ENCODE peak calls at places on chromosome 10, in eight cellular contexts. T is body of pancreas, H is HFF-Myc, Y is astrocyte of the cerebellum, V is ovary, X is cardiac muscle cell, N is left ventricle myocardium inferior, M is H9. P is an unnamed sample.

GRCh38 chr10:42963302-42963701 is 113.6 kb upstream of the RET start:
- DNase-seq in T (no peak), H (no peak), Y (no peak), V (no peak), X (no peak), N (peak; percentile 15), M (peak; percentile 33), P (no peak)

GRCh38 chr10:43214071-43214955 is 52.6 kb downstream of the RASGEF1A start:
- DNase-seq in T (no peak), H (no peak), Y (no peak), V (no peak), X (peak; percentile 23), N (no peak), M (no peak), P (no peak)

GRCh38 chr10:124557167-124557566 is 95.5 kb downstream of the LHPP start:
- DNase-seq in T (no peak), H (no peak), Y (no peak), V (no peak), X (no peak), N (no peak), M (no peak), P (no peak)

GRCh38 chr10:73553316-73553715 is 37.8 kb downstream of the USP54 start:
- DNase-seq in T (peak; percentile 42), H (no peak), Y (no peak), V (no peak), X (no peak), N (peak; percentile 23), M (no peak), P (peak; percentile 73)

GRCh38 chr10:96690755-96691730 is 29.3 kb downstream of the PIK3AP1 start:
- DNase-seq in T (no peak), H (no peak), Y (no peak), V (no peak), X (no peak), N (no peak), M (no peak), P (no peak)

GRCh38 chr10:26519803-26520202 is 81.7 kb downstream of the APBB1IP start:
- DNase-seq in T (no peak), H (no peak), Y (no peak), V (no peak), X (no peak), N (no peak), M (no peak), P (no peak)

GRCh38 chr10:35304649-35305048 is 31.7 kb upstream of the CCNY start:
- DNase-seq in T (no peak), H (no peak), Y (no peak), V (no peak), X (no peak), N (no peak), M (no peak), P (no peak)

GRCh38 chr10:96017227-96017687 is 26.1 kb upstream of the CCNJ start:
- DNase-seq in T (peak; percentile 73), H (peak; percentile 43), Y (peak; percentile 28), V (no peak), X (peak; percentile 70), N (no peak), M (peak; percentile 35), P (peak; percentile 43)

GRCh38 chr10:11687357-11687771 is 54.8 kb upstream of the ECHDC3 start:
- DNase-seq in T (no peak), H (no peak), Y (no peak), V (no peak), X (no peak), N (no peak), M (no peak), P (no peak)

GRCh38 chr10:43055991-43056567 is 20.8 kb upstream of the RET start:
- DNase-seq in T (no peak), H (no peak), Y (no peak), V (peak; percentile 1), X (no peak), N (peak; percentile 11), M (no peak), P (no peak)

GRCh38 chr10:13074562-13075451 is 25.2 kb upstream of the OPTN start:
- DNase-seq in T (peak; percentile 61), H (peak; percentile 27), Y (peak; percentile 38), V (peak; percentile 76), X (peak; percentile 71), N (peak; percentile 52), M (peak; percentile 75), P (peak; percentile 84)

GRCh38 chr10:6843477-6843876 is 263.4 kb upstream of the PRKCQ start:
- DNase-seq in T (peak; percentile 4), H (no peak), Y (no peak), V (no peak), X (no peak), N (no peak), M (no peak), P (no peak)
- TF ChIP-seq CTCF in T (no peak), H (no peak), Y (no peak), V (no peak), X (no peak), N (no peak), M (peak; percentile 19), P (no peak)

DNA sequence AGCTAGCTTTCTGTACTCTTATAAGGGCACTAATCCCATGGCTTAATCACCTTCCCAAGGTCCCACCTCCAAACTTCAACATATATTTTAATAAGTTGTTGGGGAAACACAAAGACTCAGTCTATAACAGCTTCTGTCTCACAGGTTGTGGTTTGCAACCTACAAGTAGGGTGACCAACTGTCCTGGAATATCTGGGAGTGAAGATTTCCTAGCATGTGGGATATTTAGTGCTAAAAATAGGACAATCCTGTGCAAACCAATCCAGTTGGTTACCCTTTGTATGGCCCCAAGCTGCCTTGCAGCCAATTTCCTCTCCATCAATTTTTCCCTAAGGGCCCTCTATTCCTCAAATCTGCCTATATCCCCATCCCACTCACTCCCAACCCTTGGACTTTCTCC is 82.4 kb downstream of the FAM13C start:
- DNase-seq in T (no peak), H (no peak), Y (no peak), V (no peak), X (no peak), N (no peak), M (no peak), P (no peak)
- TF ChIP-seq CTCF in T (no peak), H (no peak), Y (no peak), V (no peak), X (no peak), N (no peak), M (no peak), P (no peak)

DNA sequence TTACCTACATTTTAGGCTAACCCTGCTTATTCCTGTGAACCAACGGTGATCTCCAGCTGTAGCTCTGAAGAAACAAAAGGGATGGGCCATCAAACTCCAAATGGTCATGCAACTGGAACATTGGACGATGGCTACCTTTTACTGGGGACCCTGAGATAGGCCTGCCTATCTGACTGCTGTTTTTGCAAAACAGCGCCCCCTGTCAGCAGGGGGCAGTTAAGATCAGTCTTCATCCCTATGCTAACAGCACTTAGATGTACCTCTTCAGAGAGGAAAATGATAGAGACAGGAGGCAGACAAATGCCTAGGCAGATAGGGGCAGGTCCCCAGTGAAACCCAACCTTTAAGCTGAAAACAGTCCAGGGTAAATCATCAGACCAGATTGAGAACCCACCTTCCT is 1085.4 kb upstream of the SORCS1 start:
- DNase-seq in T (no peak), H (no peak), Y (no peak), V (no peak), X (no peak), N (no peak), M (no peak), P (no peak)
- TF ChIP-seq CTCF in T (no peak), H (peak; percentile 4), Y (no peak), V (no peak), X (no peak), N (no peak), M (peak; percentile 62), P (no peak)

DNA sequence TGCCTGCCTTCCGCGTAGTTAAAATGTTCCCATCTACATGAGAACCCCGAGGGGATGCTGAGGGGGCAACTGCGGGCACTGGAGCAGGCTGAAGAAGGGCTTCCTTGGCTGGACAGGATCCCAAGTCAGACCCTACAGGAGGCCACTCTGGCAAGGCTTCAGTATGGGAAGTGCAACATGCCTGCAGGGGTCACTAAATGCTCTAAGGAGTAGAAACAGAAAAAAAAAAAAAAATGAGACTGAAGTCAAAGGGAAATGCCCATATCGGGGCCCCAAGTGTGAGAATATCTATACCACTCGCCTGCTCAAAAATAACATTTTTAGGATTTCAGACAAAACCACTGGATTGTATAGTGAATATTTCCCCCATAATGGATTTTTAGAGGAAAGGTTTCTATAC is 33.5 kb downstream of the FAM204A start:
- DNase-seq in T (no peak), H (no peak), Y (no peak), V (no peak), X (no peak), N (no peak), M (peak; percentile 43), P (no peak)
- TF ChIP-seq CTCF in T (no peak), H (no peak), Y (no peak), V (no peak), X (no peak), N (no peak), M (no peak), P (no peak)

GRCh38 chr10:102554531-102554930 is 50.8 kb downstream of the SUFU start:
- DNase-seq in T (no peak), H (no peak), Y (no peak), V (no peak), X (no peak), N (no peak), M (no peak), P (no peak)

GRCh38 chr10:102557569-102557968 is 53.8 kb downstream of the SUFU start:
- DNase-seq in T (no peak), H (no peak), Y (no peak), V (no peak), X (no peak), N (no peak), M (no peak), P (no peak)

GRCh38 chr10:102564209-102564834 is 60.5 kb downstream of the SUFU start:
- DNase-seq in T (no peak), H (no peak), Y (no peak), V (no peak), X (no peak), N (no peak), M (no peak), P (no peak)

GRCh38 chr10:102555781-102556328 is 52.1 kb downstream of the SUFU start:
- DNase-seq in T (no peak), H (no peak), Y (no peak), V (no peak), X (peak; percentile 63), N (no peak), M (no peak), P (no peak)

GRCh38 chr10:102559764-102560163 is 56.0 kb downstream of the SUFU start:
- DNase-seq in T (no peak), H (no peak), Y (no peak), V (no peak), X (no peak), N (no peak), M (no peak), P (no peak)
- TF ChIP-seq CTCF in T (no peak), H (no peak), Y (no peak), V (no peak), X (no peak), N (no peak), M (no peak), P (no peak)

P was measured in testis.